ENCODE peak calls at places on chromosomes 6 and 20, in six cellular contexts. O is tibial nerve, K is fibroblast of mammary gland, F is AG04450, T is AG10803, S is spleen. H is an unnamed sample.

GRCh38 chr20:17993546-17993945 is 24.7 kb downstream of the MGME1 start:
- DNase-seq in O (no peak), K (no peak), F (no peak), T (no peak), S (no peak), H (no peak)

GRCh38 chr6:85033547-85033946 is 269.1 kb upstream of the TBX18 start:
- DNase-seq in O (no peak), K (no peak), F (no peak), T (no peak), S (no peak), H (no peak)

GRCh38 chr20:51639206-51639832 is 96.8 kb upstream of the NFATC2 start:
- DNase-seq in O (peak; percentile 65), K (peak; percentile 73), F (no peak), T (peak; percentile 49), S (peak; percentile 83), H (peak; percentile 54)

GRCh38 chr6:34035161-34035560 is 110.7 kb downstream of the GRM4 start:
- DNase-seq in O (no peak), K (no peak), F (no peak), T (no peak), S (no peak), H (no peak)

GRCh38 chr6:4965506-4966389 is 38.1 kb downstream of the RPP40 start:
- DNase-seq in O (no peak), K (no peak), F (no peak), T (no peak), S (no peak), H (no peak)

GRCh38 chr20:50283922-50284810 is 93.5 kb downstream of the CEBPB start:
- DNase-seq in O (no peak), K (peak; percentile 67), F (no peak), T (peak; percentile 64), S (peak; percentile 91), H (no peak)

GRCh38 chr6:30304002-30304401 is 22.7 kb upstream of the TRIM39 start:
- DNase-seq in O (no peak), K (no peak), F (no peak), T (no peak), S (no peak), H (no peak)

GRCh38 chr6:170459451-170459850 is 93.7 kb downstream of the PSMB1 start:
- DNase-seq in O (no peak), K (peak; percentile 56), F (no peak), T (peak; percentile 18), S (peak; percentile 85), H (no peak)

GRCh38 chr20:37378785-37379598 is 33.1 kb downstream of the SRC start:
- DNase-seq in O (no peak), K (peak; percentile 59), F (no peak), T (peak; percentile 19), S (peak; percentile 79), H (peak; percentile 6)

GRCh38 chr6:152136449-152136825 is 329.0 kb downstream of the ESR1 start:
- DNase-seq in O (no peak), K (no peak), F (no peak), T (no peak), S (no peak), H (no peak)

GRCh38 chr6:97669191-97669651 is 386.2 kb upstream of the MMS22L start:
- DNase-seq in O (no peak), K (no peak), F (no peak), T (peak; percentile 25), S (peak; percentile 78), H (peak; percentile 15)

GRCh38 chr20:43857127-43857526 is 57.5 kb upstream of the TOX2 start:
- DNase-seq in O (no peak), K (no peak), F (no peak), T (no peak), S (no peak), H (no peak)

GRCh38 chr6:38062066-38062465 is 242.5 kb downstream of the ZFAND3 start:
- DNase-seq in O (no peak), K (no peak), F (no peak), T (no peak), S (no peak), H (no peak)

GRCh38 chr6:38056361-38056760 is 236.8 kb downstream of the ZFAND3 start:
- DNase-seq in O (no peak), K (no peak), F (no peak), T (no peak), S (no peak), H (no peak)

GRCh38 chr6:38054526-38054925 is 235.0 kb downstream of the ZFAND3 start:
- DNase-seq in O (no peak), K (no peak), F (no peak), T (no peak), S (no peak), H (no peak)

GRCh38 chr6:38055210-38055609 is 235.7 kb downstream of the ZFAND3 start:
- DNase-seq in O (no peak), K (no peak), F (no peak), T (no peak), S (no peak), H (no peak)

DNA sequence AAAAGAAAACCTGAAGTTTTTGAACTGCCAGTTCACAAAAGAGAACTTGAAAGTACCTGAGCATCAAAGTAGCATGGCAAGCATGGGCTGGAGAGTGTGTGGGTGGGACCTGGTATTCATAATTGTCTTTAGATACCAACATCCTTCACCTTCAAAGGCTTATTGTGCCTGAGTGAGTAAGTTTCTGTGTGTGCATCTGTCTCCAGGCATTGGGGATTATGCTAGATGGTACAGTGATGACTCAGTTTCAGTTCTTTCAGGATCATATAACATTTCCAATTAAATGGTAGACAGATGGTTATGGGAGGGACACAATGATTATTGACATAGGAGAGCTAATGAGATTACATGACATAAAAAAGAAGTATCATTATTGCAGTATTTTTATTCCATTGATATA is 238.5 kb downstream of the ZFAND3 start:
- DNase-seq in O (no peak), K (peak; percentile 68), F (peak; percentile 11), T (peak; percentile 12), S (no peak), H (no peak)
- TF ChIP-seq CTCF in O (no peak), K (no peak), F (no peak), T (no peak), S (no peak), H (no peak)

DNA sequence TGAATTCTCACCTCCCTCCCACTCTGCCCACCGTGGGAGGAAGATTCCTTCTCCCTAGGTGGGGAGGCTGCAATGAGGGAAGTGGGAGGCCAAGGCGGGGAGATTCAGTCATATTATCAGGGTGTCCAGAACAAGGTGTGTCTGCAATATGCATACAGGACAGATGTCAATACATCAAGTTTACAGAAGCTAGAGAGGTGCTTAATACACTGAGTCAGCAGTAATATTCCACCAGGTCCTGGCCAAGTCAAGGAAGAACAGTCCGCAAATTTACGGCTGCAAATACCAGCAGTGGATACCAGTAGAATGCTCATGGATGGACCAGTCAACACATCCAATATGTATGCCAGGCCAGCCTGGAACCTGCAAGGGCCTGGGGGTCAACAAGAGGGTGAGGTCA is 119.0 kb downstream of the MCHR2 start:
- DNase-seq in O (no peak), K (no peak), F (no peak), T (no peak), S (no peak), H (no peak)
- TF ChIP-seq CTCF in O (no peak), K (no peak), F (no peak), T (no peak), S (no peak), H (no peak)

GRCh38 chr6:32240686-32241085 is 16.8 kb upstream of the NOTCH4 start:
- DNase-seq in O (no peak), K (no peak), F (no peak), T (no peak), S (no peak), H (no peak)
- TF ChIP-seq CTCF in O (no peak), K (peak; percentile 5), F (no peak), T (no peak), S (no peak), H (no peak)

GRCh38 chr6:111449129-111449528 is 33.9 kb downstream of the REV3L start:
- DNase-seq in O (no peak), K (no peak), F (no peak), T (no peak), S (no peak), H (no peak)

GRCh38 chr6:111444794-111445193 is 38.2 kb downstream of the REV3L start:
- DNase-seq in O (no peak), K (no peak), F (no peak), T (no peak), S (no peak), H (no peak)

GRCh38 chr6:111447051-111447450 is 36.0 kb downstream of the REV3L start:
- DNase-seq in O (no peak), K (peak; percentile 72), F (no peak), T (peak; percentile 62), S (no peak), H (no peak)

GRCh38 chr6:111445786-111446395 is 37.1 kb downstream of the REV3L start:
- DNase-seq in O (no peak), K (no peak), F (no peak), T (no peak), S (no peak), H (no peak)

DNA sequence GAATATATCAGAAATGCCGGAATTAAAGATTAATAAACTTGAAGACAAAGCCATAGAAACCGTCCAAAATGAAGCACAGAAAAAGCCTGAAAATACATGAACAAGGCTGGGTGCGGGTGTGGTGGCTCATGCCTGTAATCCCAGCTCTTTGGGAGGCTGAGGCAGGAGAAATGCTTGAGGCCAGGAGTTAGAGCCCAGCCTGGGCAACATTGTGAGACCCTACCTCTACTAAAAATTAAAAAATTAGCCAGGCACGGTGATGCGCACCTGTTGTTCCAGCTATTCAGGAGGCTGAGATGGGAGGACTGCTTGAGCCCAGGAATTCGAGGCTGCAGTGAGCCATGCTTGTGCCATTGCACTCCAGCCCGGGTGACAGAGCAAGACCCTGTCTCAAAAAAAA is 32.9 kb downstream of the REV3L start:
- DNase-seq in O (no peak), K (no peak), F (no peak), T (no peak), S (no peak), H (no peak)
- TF ChIP-seq CTCF in O (no peak), K (no peak), F (no peak), T (no peak), S (no peak), H (no peak)

H was measured in astrocyte of the cerebellum.